ENCODE peak calls at places on chromosomes 5 and 9, in six cellular contexts. Y is activated naive CD8-positive, alpha-beta T cell treated with anti-CD3 and anti-CD28 coated beads, Interleukin-2, amount 50 U/mL, for 24 hours; Q is AG09309; U is stimulated activated CD8-positive, alpha-beta memory T cell treated with anti-CD3 and anti-CD28 coated beads, Interleukin-15, amount 100 ng/mL, for 48 hours; T is 8988T; N is tibial nerve. V is an unnamed sample.

GRCh38 chr9:34252670-34253459 is 74.0 kb downstream of the UBAP1 start:
- DNase-seq in Y (peak), Q (no peak), U (peak), T (no peak), N (peak), V (peak)

GRCh38 chr5:62594364-62594984 is 15.9 kb downstream of the LRRC70 start:
- DNase-seq in Y (no peak), Q (no peak), U (no peak), T (no peak), N (no peak), V (no peak)

GRCh38 chr5:139763584-139764249 is 31.9 kb upstream of the PSD2 start:
- DNase-seq in Y (no peak), Q (no peak), U (no peak), T (no peak), N (no peak), V (no peak)

GRCh38 chr5:96986450-96986849 is 50.6 kb downstream of the LNPEP start:
- DNase-seq in Y (no peak), Q (no peak), U (no peak), T (no peak), N (no peak), V (no peak)

GRCh38 chr9:37935106-37935505 is 31.2 kb upstream of the SLC25A51 start:
- DNase-seq in Y (no peak), Q (no peak), U (no peak), T (no peak), N (no peak), V (no peak)

GRCh38 chr9:136544549-136545064 is 1.2 kb downstream of the NOTCH1 start:
- DNase-seq in Y (peak), Q (no peak), U (peak), T (peak), N (no peak), V (peak)

GRCh38 chr9:70444904-70445303 is 30.4 kb upstream of the KLF9 start:
- DNase-seq in Y (no peak), Q (no peak), U (no peak), T (no peak), N (no peak), V (no peak)

GRCh38 chr5:124746252-124746915 is at the start of gene ZNF608:
- DNase-seq in Y (no peak), Q (no peak), U (no peak), T (no peak), N (peak), V (peak)

GRCh38 chr9:110738982-110739381 is 70.4 kb downstream of the MUSK start:
- DNase-seq in Y (no peak), Q (no peak), U (no peak), T (no peak), N (no peak), V (no peak)

GRCh38 chr5:135574493-135574892 is 4.3 kb downstream of the CXCL14 start:
- DNase-seq in Y (no peak), Q (no peak), U (no peak), T (no peak), N (no peak), V (no peak)

GRCh38 chr5:111734013-111734412 is 23.0 kb downstream of the NREP start:
- DNase-seq in Y (peak), Q (no peak), U (no peak), T (no peak), N (no peak), V (no peak)

GRCh38 chr9:22158275-22158674 is 149.2 kb upstream of the CDKN2B start:
- DNase-seq in Y (no peak), Q (no peak), U (no peak), T (no peak), N (no peak), V (no peak)

V was measured in NCI-H1105 treated with DMSO at 0.1 percent for 48 hours.